ENCODE peak calls at places on chromosomes 2 and 18, in eight cellular contexts. F is SW 1271, V is NCI-H1417, N is amniotic epithelial cell, X is HCT116, G is mammary epithelial cell, R is thoracic aorta, D is RPMI7951. P is an unnamed sample.

GRCh38 chr2:110101911-110102774 is 13.5 kb downstream of the MALL start:
- DNase-seq in F (no peak), V (no peak), N (peak; percentile 23), X (no peak), G (peak; percentile 79), R (no peak), D (peak; percentile 74), P (no peak)

GRCh38 chr18:36567800-36568199 is 261.0 kb downstream of the TPGS2 start:
- DNase-seq in F (no peak), V (no peak), N (no peak), X (no peak), G (no peak), R (no peak), D (no peak), P (no peak)

GRCh38 chr2:289362-290089 is 1.6 kb upstream of the ALKAL2 start:
- DNase-seq in F (no peak), V (peak; percentile 37), N (no peak), X (no peak), G (peak; percentile 28), R (no peak), D (no peak), P (no peak)

GRCh38 chr18:2030647-2031046 is 540.7 kb downstream of the METTL4 start:
- DNase-seq in F (no peak), V (no peak), N (no peak), X (no peak), G (no peak), R (no peak), D (no peak), P (no peak)

GRCh38 chr18:12278765-12279682 is 24.9 kb downstream of the CIDEA start:
- DNase-seq in F (no peak), V (no peak), N (peak; percentile 97), X (no peak), G (peak; percentile 87), R (peak; percentile 74), D (peak; percentile 95), P (peak; percentile 86)

GRCh38 chr18:58117685-58118403 is 73.8 kb downstream of the NEDD4L start:
- DNase-seq in F (no peak), V (peak; percentile 39), N (peak; percentile 97), X (peak; percentile 34), G (peak; percentile 94), R (no peak), D (peak; percentile 82), P (no peak)

GRCh38 chr2:200274116-200275075 is 32.1 kb upstream of the SPATS2L start:
- DNase-seq in F (no peak), V (peak; percentile 83), N (no peak), X (no peak), G (peak; percentile 44), R (no peak), D (peak; percentile 35), P (no peak)

GRCh38 chr2:27024188-27024587 is 8.6 kb upstream of the TMEM214 start:
- DNase-seq in F (no peak), V (no peak), N (no peak), X (no peak), G (no peak), R (no peak), D (no peak), P (no peak)

GRCh38 chr18:77081387-77081773 is 51.2 kb downstream of the MBP start:
- DNase-seq in F (no peak), V (no peak), N (peak; percentile 87), X (no peak), G (no peak), R (no peak), D (peak; percentile 96), P (no peak)

P was measured in left ventricle myocardium inferior.